ENCODE peak calls at places on chromosomes 11 and 22, in four cellular contexts. S is GM12878, X is SK-N-SH, G is HepG2. W is an unnamed sample. For H3K4me1, the result is how much of the 10 kb centered on the place peaks cover.

GRCh38 chr11:19931141-19931767 is 218.6 kb downstream of the NAV2 start:
- DNase-seq in S (no peak), X (peak), G (no peak), W (no peak)

GRCh38 chr11:557328-558132 is 3.0 kb downstream of the LMNTD2 start:
- DNase-seq in S (no peak), X (no peak), G (no peak), W (no peak)

GRCh38 chr22:24088796-24089195 is 77.7 kb downstream of the CABIN1 start:
- DNase-seq in S (no peak), X (no peak), G (no peak), W (no peak)

GRCh38 chr22:50691521-50691920 is 18.9 kb downstream of the SHANK3 start:
- DNase-seq in S (peak), X (no peak), G (peak), W (no peak)

GRCh38 chr11:38345286-38345685 is 1747.2 kb upstream of the RAG2 start:
- DNase-seq in S (no peak), X (no peak), G (peak), W (no peak)

GRCh38 chr22:48826546-48826945 is 1001.1 kb downstream of the BRD1 start:
- DNase-seq in S (no peak), X (no peak), G (no peak), W (no peak)

GRCh38 chr11:16895306-16895705 is 118.9 kb downstream of the PLEKHA7 start:
- DNase-seq in S (no peak), X (no peak), G (no peak), W (no peak)

GRCh38 chr11:24819863-24820434 is 323.1 kb downstream of the LUZP2 start:
- DNase-seq in S (no peak), X (no peak), G (no peak), W (no peak)

GRCh38 chr11:2574553-2575535 is 125.0 kb downstream of the KCNQ1OT1 start:
- DNase-seq in S (no peak), X (no peak), G (no peak), W (no peak)

GRCh38 chr11:115590254-115590653 is 86.0 kb upstream of the CADM1 start:
- DNase-seq in S (no peak), X (peak), G (no peak), W (no peak)

GRCh38 chr11:9617960-9618359 is 44.5 kb downstream of the WEE1 start:
- DNase-seq in S (no peak), X (no peak), G (no peak), W (no peak)

GRCh38 chr11:44936527-44936926 is 14.2 kb downstream of the TP53I11 start:
- DNase-seq in S (no peak), X (peak), G (peak), W (peak)

GRCh38 chr22:32754413-32755041 is 47.0 kb upstream of the TIMP3 start:
- DNase-seq in S (no peak), X (no peak), G (peak), W (no peak)

GRCh38 chr11:72813740-72814138 is 472 bp upstream of the ATG16L2 start:
- DNase-seq in S (no peak), X (peak), G (peak), W (peak)

GRCh38 chr22:49967333-49968241 is 7.0 kb downstream of the PIM3 start:
- DNase-seq in S (no peak), X (peak), G (peak), W (no peak)

GRCh38 chr11:67632982-67633755 is 3.4 kb upstream of the NUDT8 start:
- DNase-seq in S (no peak), X (no peak), G (no peak), W (no peak)

DNA sequence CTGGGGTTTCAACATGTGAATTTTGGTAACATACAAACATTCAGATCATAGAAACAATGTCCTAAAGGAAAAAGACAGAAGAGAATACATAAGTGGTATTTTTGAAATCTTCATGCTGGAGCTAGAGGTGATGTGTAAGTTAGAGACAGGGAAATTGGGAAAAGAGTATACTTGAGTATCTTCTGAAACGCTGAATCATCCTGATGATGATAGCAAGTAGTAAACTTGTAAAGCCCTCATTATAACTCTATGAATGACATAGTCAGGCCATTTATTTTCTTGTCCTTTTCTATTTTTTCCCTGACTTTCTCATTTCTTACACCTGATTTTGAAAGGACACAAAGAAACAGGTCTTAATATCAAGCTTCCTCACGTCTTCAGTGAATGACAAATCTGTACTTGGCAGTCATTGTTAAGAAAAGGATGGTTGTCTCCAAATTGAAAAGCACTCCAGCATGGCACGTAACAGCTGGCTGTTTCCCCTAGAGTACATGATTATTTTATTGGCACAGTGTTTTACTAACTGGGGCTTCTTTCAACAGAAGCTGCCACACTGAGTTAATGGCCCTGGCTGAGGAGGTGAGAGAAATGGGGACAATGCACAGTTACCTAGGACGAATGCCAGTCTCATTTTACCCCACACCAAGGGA is 140.7 kb upstream of the CTSC start:
- DNase-seq in S (no peak), X (no peak), G (no peak), W (no peak)
- H3K4me1 ChIP-seq in S (under half), X (under half), G (under half), W (under half)

DNA sequence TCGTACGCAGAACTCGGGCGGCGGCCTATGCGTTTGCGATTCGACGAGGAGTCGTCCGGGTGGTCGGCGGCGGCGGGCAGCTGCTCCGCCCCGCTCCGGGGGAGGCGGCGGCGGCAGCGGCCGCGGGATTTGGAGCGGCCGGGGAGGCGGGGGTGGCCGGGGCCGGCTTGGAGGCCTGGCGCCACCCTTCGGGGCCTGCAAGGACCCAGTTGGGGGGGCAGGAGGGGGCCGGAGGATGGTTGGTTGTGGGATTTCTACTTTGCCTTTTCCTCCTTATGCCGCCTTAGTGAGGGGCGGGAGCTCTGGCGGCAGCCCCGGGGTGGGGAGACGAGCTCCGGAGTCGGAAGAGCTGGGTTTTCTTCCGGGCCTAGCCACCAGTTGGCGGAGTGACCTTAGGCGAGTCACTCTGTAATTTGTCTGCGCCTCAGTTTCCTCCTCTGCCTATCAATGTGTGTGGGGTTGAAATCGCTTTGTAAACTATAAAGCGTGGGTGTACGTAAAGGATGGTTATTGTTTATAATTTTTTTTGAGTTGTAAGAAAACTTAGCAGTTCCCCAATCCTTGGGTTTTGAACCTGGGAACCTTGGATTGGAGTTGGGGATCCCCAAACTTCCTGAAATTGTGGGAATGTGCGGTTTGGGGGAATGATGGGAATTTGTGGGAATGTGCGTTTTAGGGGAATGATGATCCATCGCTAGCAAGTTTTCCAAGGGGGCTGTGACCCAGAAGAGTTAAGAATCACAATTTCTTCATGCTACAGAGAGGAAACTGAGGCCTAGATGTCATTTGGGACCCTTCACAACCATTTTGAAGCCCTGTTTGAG is 679 bp downstream of the TUG1 start:
- DNase-seq in S (no peak), X (no peak), G (peak), W (peak)
- TF ChIP-seq PBX3 in S (no peak), X (no peak), G (no peak), W (no peak)

GRCh38 chr11:120385690-120386089 is 49.5 kb downstream of the ARHGEF12 start:
- DNase-seq in S (no peak), X (no peak), G (no peak), W (no peak)
- H3K4me1 ChIP-seq in S (under half), X (under half), G (half or more), W (half or more)

GRCh38 chr11:3799143-3799542 is 1.8 kb upstream of the NUP98 start:
- DNase-seq in S (no peak), X (no peak), G (no peak), W (no peak)

GRCh38 chr11:3797329-3798090 is at the start of gene NUP98:
- DNase-seq in S (peak), X (peak), G (peak), W (peak)

GRCh38 chr11:3796796-3797328 is 492 bp downstream of the NUP98 start:
- DNase-seq in S (no peak), X (no peak), G (peak), W (peak)

GRCh38 chr11:3795131-3796092 is 1.9 kb downstream of the NUP98 start:
- DNase-seq in S (no peak), X (no peak), G (no peak), W (no peak)

DNA sequence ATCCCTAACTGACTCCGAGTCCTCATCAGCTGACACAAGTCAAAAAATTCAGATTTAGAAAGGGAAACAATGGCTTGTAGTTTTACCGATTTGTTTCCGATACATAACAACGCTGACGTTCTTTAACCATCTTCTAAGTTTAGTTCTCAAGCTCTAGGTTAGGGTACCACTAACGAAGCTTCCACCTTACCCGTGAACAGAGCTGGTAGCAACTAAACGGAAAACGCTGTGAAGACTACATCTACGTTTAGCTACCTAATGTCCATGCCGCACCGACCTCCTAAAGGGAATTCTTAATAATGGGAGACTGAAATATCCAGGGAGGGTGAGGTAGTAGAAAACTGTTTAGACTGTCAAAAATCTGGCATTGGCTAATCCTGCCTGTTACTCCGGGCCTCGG is 1.0 kb downstream of the NUP98 start:
- DNase-seq in S (no peak), X (no peak), G (no peak), W (no peak)
- TF ChIP-seq PBX3 in S (no peak), X (no peak), G (no peak), W (no peak)

GRCh38 chr11:7520011-7520942 is 6.5 kb downstream of the PPFIBP2 start:
- DNase-seq in S (peak), X (no peak), G (no peak), W (no peak)
- H3K4me1 ChIP-seq in S (half or more), X (under half), G (under half), W (under half)

DNA sequence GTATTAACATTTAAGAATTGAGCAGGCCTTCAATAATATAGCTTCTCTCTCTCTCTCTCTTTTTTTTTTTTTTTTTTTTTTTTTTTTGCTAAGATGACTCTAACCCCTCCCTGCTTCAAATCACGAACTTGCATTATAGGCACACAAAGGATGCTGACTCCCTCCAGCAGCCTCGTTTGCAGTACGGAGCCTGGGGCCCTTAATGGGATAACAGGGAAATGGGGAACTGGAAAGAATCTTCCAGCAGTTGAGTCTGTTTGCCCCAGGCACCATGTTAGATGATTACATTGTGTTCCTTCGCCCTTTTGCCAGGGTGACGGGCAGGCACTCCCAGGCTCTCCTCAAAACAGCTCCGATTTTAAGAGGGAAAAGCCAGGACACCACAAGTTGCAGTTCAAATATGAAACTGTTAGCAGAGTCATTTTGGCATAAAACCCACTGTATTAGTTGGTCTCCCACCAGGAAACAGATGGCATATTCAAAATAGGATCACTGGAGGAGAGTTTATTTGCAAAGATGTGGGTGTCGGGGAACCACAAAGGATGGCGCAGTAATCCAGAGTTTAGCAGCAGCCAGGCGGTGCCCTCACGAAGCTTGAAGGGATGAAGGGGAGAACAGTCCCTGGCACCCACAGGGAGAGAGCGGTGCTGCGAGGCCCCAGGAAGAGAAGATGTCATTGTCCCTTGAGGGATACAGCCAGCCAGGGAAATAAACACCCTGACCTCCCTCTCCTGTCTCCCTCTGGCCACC is 26.5 kb upstream of the TREH start:
- DNase-seq in S (no peak), X (peak), G (no peak), W (no peak)
- TF ChIP-seq PBX3 in S (no peak), X (no peak), G (no peak), W (no peak)